ENCODE peak calls at places on chromosome 18, in six cellular contexts. Q is K562, P is IMR-90, D is H1, H is GM12878, I is HCT116. M is an unnamed sample.

GRCh38 chr18:55779461-55779710 is 191.4 kb upstream of the TCF4 start:
- DNase-seq in D (no peak), Q (no peak), I (no peak), H (no peak), P (no peak), M (no peak)

GRCh38 chr18:80109676-80110078 is 615 bp downstream of the ADNP2 start:
- DNase-seq in I (no peak), P (peak), D (peak), H (no peak), Q (peak), M (no peak)

GRCh38 chr18:35732652-35733051 is 151.1 kb downstream of the GALNT1 start:
- DNase-seq in I (no peak), Q (no peak), D (no peak), P (peak), H (no peak), M (no peak)

GRCh38 chr18:79635127-79635726 is 44.4 kb upstream of the CTDP1 start:
- DNase-seq in Q (no peak), P (no peak), D (no peak), I (no peak), H (no peak), M (no peak)

GRCh38 chr18:11175266-11175947 is 26.0 kb upstream of the PIEZO2 start:
- DNase-seq in P (peak), D (no peak), I (no peak), Q (no peak), H (no peak), M (no peak)

GRCh38 chr18:2480536-2480935 is 90.8 kb downstream of the METTL4 start:
- DNase-seq in P (peak), I (no peak), H (no peak), D (no peak), Q (no peak), M (no peak)

GRCh38 chr18:25287096-25287495 is 64.9 kb downstream of the ZNF521 start:
- DNase-seq in D (no peak), H (no peak), Q (no peak), I (no peak), P (no peak), M (no peak)

GRCh38 chr18:50559750-50560680 is at the start of gene MAPK4:
- DNase-seq in P (no peak), H (no peak), Q (peak), I (no peak), D (peak), M (no peak)

GRCh38 chr18:12288406-12288762 is 19.7 kb upstream of the TUBB6 start:
- DNase-seq in P (no peak), H (no peak), D (no peak), I (no peak), Q (no peak), M (no peak)

GRCh38 chr18:42706029-42706608 is 409.4 kb downstream of the RIT2 start:
- DNase-seq in P (no peak), Q (no peak), H (no peak), I (no peak), D (no peak), M (no peak)
- H2AFZ ChIP-seq in P (no peak), Q (no peak), H (no peak), I (no peak), D (peak), M (no peak)

GRCh38 chr18:23958036-23958435 is 56.5 kb upstream of the TTC39C start:
- DNase-seq in I (no peak), Q (no peak), D (no peak), H (no peak), P (no peak), M (no peak)
- TF ChIP-seq CEBPB in I (no peak), Q (no peak), D (no peak), H (no peak), P (no peak), M (no peak)

DNA sequence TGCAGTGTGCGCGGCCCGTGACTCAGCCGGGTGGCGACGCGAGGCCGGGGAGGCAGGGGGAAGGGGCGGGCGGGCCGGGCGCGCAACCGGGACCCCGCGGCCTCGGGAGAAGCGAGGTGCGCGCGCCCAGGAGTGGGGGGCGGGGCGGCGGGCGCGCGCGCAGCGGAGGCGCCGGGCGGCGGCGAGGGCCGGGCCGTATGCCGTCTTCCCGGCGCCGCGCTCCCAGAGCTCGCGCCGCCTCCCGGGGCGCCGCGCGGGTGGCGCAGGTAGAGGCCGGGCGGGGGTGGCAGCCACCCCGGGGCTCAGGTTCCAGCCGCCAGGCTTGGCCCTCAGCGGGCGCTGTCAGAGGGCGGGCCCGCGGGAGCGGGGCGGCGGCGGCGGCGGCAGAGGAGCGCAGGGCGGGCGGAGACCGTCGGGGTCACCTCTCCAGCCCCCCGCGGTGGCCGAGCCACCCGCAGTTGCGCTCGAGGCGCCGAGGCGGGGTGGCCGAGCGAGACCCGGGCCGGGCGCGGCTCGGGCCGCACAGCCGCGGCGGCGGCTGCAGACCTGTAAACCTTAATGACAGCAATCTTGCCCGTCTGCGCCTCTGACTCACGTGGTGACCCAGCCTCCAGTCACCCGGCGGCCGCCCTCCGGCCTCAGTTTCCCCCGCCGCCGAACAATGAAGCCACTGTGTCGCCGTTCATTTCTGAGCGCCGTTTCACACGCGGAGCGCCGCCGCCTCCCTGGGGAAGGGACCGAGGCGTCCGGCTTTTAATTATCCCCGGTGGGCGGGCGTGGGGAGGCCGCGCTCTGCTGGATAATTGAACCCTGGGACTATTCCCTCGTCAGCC is 25.3 kb upstream of the SMAD7 start:
- DNase-seq in D (peak), P (peak), I (no peak), Q (peak), H (no peak), M (no peak)
- TF ChIP-seq POLR2A in D (no peak), P (peak), I (no peak), Q (no peak), H (no peak), M (no peak)

GRCh38 chr18:40437517-40437916 is 1517.5 kb upstream of the PIK3C3 start:
- DNase-seq in D (no peak), Q (no peak), I (no peak), H (no peak), P (no peak), M (no peak)

DNA sequence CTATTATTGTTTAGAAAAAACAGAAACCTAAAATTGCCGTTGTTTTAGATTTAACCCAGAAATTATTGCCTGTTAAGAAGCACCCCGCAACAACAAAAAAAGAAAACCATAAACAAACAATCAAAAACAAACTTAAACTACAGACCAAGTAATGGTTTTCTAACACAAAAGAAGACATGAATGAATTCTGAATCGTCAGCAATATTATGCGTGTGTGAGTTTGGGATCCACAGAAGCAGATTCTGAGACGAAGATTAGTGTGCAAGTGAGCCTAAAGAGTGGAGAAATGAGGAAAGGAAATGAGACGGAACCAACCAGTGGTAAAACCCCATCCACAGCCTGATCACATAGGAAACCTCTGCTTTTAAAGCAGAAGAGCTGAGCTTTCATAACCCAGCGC is 1514.9 kb upstream of the PIK3C3 start:
- DNase-seq in Q (no peak), D (no peak), P (no peak), H (no peak), I (no peak), M (no peak)
- H2AFZ ChIP-seq in Q (no peak), D (no peak), P (no peak), H (no peak), I (no peak), M (no peak)

DNA sequence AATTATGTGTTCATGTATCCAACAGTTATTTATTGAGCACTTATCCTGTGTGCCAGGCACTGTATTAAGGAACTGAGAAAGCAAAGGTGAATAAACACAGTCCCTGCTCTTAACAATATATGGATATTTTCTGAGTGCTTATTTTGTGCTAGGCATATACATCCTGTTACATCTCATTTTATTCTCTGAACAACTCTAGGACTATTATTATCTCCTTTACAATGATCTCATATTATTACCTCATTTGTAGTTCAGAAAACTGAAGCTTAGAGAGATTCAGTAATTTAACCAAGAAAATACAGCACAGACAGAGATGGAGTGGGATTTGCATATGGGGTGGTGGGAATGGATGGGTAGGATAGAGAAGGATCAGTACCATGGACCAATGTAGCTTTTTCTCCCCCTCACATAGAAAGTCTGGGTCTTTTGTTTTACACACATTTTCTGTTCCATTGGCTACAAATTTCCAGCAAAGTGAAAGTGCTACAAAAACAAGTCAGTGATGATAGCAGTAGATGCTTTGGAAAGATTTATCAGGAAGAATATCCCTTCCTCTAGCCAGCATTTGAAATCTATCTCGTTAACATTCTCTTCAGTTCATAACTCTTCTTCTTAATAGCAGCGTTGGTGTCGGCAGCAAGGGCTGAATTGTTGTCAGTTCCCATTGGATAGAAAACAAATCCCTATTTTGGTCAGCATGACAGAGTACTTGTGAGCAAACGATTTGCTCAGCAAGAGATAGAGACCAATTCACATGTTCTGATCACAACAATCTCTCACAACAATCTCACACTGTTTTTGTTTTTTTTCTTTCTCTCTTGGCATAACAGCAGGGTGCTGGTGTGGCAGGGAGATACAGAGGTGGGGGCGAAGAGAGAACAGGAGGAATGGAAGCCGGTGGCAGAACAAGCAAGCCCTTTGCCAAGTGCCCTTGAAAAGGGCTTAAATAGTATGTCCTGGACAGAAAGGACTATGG is 102.2 kb upstream of the KCTD1 start:
- DNase-seq in I (no peak), P (no peak), Q (no peak), D (no peak), H (no peak), M (no peak)
- TF ChIP-seq CEBPB in I (no peak), P (no peak), Q (no peak), D (no peak), H (no peak), M (no peak)

DNA sequence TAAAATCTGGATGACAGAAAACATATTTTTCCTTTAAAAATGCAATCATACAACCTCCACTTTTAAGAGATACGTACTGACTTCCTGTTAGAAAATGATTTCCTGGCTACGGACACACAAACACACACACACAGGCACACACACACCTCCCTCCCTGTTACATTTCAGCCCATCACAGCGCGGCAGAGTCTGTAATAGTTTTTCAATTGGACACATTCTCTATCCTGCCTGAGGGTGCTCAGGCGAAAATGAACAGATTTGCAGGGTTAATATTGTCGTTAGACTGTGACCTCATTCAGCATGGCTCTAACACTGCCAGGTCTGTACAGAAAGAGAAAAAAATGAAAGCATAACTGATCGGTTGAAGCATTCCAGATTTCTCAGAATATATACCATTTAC is 45.0 kb downstream of the KCTD1 start:
- DNase-seq in H (no peak), Q (no peak), I (no peak), D (no peak), P (no peak), M (no peak)
- TF ChIP-seq POLR2A in H (no peak), Q (no peak), I (no peak), D (no peak), P (no peak), M (no peak)

DNA sequence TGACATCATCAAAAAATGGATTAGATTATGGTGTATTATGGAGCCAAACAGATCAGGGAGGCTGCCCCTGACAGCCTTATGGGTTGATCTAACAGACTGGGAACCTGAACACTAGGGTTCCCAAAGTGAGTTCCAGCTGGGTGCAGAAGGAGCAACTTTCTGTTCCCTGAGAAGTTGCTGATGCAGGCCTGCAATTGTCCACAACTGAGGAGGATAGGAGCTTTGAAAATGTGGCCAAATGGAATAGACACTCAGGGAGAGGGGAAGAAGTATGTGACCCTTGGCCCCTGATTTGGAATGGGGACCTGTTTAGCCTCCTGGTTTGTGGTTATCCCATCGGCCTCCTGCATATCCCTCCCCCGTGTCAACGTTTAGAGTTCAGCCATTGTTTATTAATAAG is 262.2 kb upstream of the SKOR2 start:
- DNase-seq in Q (no peak), I (no peak), P (no peak), D (no peak), H (no peak), M (no peak)
- H2AFZ ChIP-seq in Q (no peak), I (no peak), P (no peak), D (no peak), H (no peak), M (no peak)

DNA sequence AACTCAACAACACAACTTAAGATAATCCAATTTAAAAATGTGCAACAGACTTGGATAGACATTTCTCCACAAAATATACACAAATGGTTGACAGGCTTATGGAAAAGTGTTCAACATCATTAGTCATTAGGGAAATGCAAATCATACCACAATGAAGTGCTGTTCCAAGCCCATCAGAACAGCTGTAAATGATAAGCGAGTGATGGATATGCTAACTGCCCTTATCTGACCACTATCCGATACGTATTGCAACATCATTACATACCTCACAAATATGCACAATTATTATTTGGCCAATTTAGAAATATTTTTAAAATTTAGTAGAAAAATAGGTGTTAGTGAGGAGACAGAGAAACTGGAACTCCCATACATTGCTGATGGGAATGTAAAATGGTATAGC is 62.2 kb downstream of the PPP4R1 start:
- DNase-seq in I (no peak), D (no peak), Q (no peak), P (peak), H (no peak), M (no peak)
- TF ChIP-seq CEBPB in I (no peak), D (no peak), Q (peak), P (peak), H (no peak), M (peak)

GRCh38 chr18:63098014-63098981 is 221.3 kb downstream of the BCL2 start:
- DNase-seq in P (no peak), D (no peak), Q (no peak), I (no peak), H (peak), M (no peak)

GRCh38 chr18:63100626-63100900 is 219.0 kb downstream of the BCL2 start:
- DNase-seq in H (no peak), D (no peak), Q (no peak), P (no peak), I (no peak), M (no peak)

GRCh38 chr18:63101811-63102210 is 217.8 kb downstream of the BCL2 start:
- DNase-seq in H (no peak), P (no peak), D (no peak), I (no peak), Q (no peak), M (no peak)

GRCh38 chr18:63099026-63099840 is 220.3 kb downstream of the BCL2 start:
- DNase-seq in D (no peak), P (no peak), H (no peak), Q (no peak), I (no peak), M (no peak)

DNA sequence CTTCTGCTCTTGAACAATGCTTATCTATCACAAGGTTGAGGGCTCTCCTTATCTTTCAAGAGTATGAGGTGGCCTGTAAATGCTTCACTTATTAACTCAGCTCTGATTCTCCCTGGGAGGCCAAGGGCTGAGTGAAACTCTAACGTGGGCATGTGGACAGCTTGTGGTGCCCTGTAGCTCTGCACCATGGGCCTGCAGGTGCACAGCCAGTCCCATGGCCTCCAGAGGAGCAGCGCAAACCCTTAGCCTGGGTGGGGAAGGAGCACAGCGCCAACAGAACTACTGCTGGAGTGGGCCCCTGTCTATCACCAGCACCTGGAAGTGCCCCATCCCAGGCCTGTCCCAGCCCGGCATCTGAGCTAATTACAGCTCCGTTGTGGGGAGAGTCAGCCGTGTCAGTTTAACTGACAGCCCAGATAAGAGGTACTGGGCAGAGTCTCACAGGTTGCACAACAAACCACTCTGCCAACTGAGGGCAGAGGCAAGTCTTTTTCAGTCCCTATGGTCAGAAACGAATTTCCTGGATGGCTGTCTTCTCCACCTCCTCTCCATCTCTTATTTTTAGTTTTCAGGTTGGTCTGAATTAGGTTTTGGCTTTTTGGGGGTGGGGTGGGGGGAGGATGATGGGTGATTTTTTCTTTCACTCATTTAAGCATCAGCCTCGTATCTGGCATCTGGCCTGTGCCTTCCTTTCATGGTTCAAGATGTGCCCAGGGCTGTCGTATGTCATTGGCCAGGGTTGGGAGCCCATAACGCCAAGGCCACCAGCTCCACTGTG is 219.5 kb downstream of the BCL2 start:
- DNase-seq in Q (no peak), P (no peak), H (peak), I (no peak), D (no peak), M (no peak)
- TF ChIP-seq POLR2A in Q (no peak), P (no peak), H (no peak), I (no peak), D (no peak), M (no peak)

DNA sequence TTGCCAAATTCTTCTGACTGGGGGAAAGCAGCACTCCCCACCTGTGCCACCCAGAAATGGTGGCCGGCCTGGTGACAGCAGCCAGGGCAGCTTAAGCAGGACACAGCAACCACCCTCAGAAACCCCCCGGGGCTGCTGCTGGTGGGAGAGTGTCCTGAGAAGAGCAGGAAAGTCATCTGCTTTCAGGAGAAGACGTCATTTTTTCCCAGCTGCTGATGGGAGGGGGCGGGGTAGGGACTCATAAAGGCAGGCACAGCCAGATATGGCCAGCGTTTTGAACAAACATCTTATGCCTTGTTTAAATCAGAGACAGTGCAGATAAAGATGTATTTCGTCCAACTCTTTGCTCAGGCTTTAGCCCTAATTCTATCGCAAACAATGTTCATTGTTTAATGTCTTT is 139.5 kb downstream of the LRRC30 start:
- DNase-seq in H (no peak), P (no peak), D (no peak), I (no peak), Q (no peak), M (no peak)
- H2AFZ ChIP-seq in H (no peak), P (no peak), D (no peak), I (no peak), Q (no peak), M (no peak)

M was measured in HepG2.